ENCODE peak calls at places on chromosomes 7 and 10, in six cellular contexts. O, F, E, B, P and N are unnamed samples.

GRCh38 chr7:139985811-139986210 is 76.9 kb downstream of the PARP12 start:
- DNase-seq in O (no peak), P (no peak), F (no peak), B (no peak), E (no peak), N (no peak)

GRCh38 chr7:24865994-24866615 is 108.8 kb upstream of the GSDME start:
- DNase-seq in B (no peak), O (no peak), P (no peak), E (no peak), F (no peak), N (no peak)

GRCh38 chr7:155173905-155174304 is 103.8 kb downstream of the HTR5A start:
- DNase-seq in E (no peak), P (no peak), B (no peak), F (no peak), O (no peak), N (no peak)

GRCh38 chr10:76150139-76150885 is 718.9 kb downstream of the LRMDA start:
- DNase-seq in P (no peak), F (no peak), B (peak), E (no peak), O (peak), N (no peak)

GRCh38 chr7:116863168-116863670 is 832 bp downstream of the CAPZA2 start:
- DNase-seq in E (peak), F (no peak), O (peak), B (peak), P (no peak), N (peak)

GRCh38 chr7:132618956-132619305 is 42.7 kb upstream of the PLXNA4 start:
- DNase-seq in O (no peak), F (no peak), P (no peak), E (no peak), B (peak), N (no peak)

GRCh38 chr10:107168739-107169138 is 4.2 kb upstream of the SORCS1 start:
- DNase-seq in E (no peak), O (no peak), F (no peak), B (no peak), P (no peak), N (no peak)

GRCh38 chr7:30168800-30169584 is 34.2 kb downstream of the MTURN start:
- DNase-seq in E (no peak), P (no peak), O (peak), B (peak), F (no peak), N (no peak)

GRCh38 chr10:132319853-132320669 is 11.9 kb upstream of the LRRC27 start:
- DNase-seq in B (peak), F (no peak), P (no peak), O (peak), E (no peak), N (no peak)

GRCh38 chr10:125389648-125390047 is 229.3 kb upstream of the CTBP2 start:
- DNase-seq in B (no peak), E (no peak), F (no peak), P (no peak), O (no peak), N (no peak)

GRCh38 chr7:131166066-131166465 is 161.6 kb upstream of the MKLN1 start:
- DNase-seq in E (no peak), F (no peak), B (peak), P (no peak), O (peak), N (no peak)

GRCh38 chr7:54689394-54690058 is 69.5 kb downstream of the SEC61G start:
- DNase-seq in F (no peak), O (no peak), P (no peak), E (no peak), B (no peak), N (no peak)

GRCh38 chr7:94183289-94183749 is 179.2 kb upstream of the BET1 start:
- DNase-seq in P (no peak), O (peak), F (no peak), E (no peak), B (peak), N (no peak)

GRCh38 chr10:87700031-87700796 is 40.5 kb downstream of the PAPSS2 start:
- DNase-seq in O (peak), P (no peak), B (peak), E (no peak), F (no peak), N (no peak)

GRCh38 chr10:47349941-47350371 is 1.8 kb downstream of the RBP3 start:
- DNase-seq in B (no peak), O (no peak), E (no peak), F (no peak), P (no peak), N (no peak)

GRCh38 chr10:44298713-44299112 is 86.2 kb downstream of the CXCL12 start:
- DNase-seq in F (no peak), O (no peak), E (no peak), P (no peak), B (no peak), N (no peak)

GRCh38 chr7:44768663-44769361 is 20.2 kb downstream of the ZMIZ2 start:
- DNase-seq in E (no peak), O (no peak), P (no peak), B (no peak), F (no peak), N (no peak)